ENCODE peak calls at places on chromosomes 5 and 9, in eight cellular contexts. One of them, this sample, is unnamed.

GRCh38 chr9:89078860-89079259 is 87.6 kb downstream of the S1PR3 start:
- DNase-seq in SJSA1: no peak
- DNase-seq in heart right ventricle: no peak
- DNase-seq in ovary: no peak
- DNase-seq in substantia nigra: no peak
- DNase-seq in epithelial cell of prostate: no peak
- DNase-seq in CD4-positive, alpha-beta memory T cell: no peak
- DNase-seq in HCT116: no peak
- DNase-seq in this sample: no peak

GRCh38 chr5:90055831-90056328 is 353.7 kb downstream of the CETN3 start:
- DNase-seq in CD4-positive, alpha-beta memory T cell: no peak
- DNase-seq in SJSA1: peak
- DNase-seq in HCT116: no peak
- DNase-seq in substantia nigra: no peak
- DNase-seq in ovary: no peak
- DNase-seq in epithelial cell of prostate: no peak
- DNase-seq in heart right ventricle: no peak
- DNase-seq in this sample: no peak

GRCh38 chr9:135825435-135826187 is 81.7 kb downstream of the CAMSAP1 start:
- DNase-seq in epithelial cell of prostate: no peak
- DNase-seq in ovary: no peak
- DNase-seq in substantia nigra: no peak
- DNase-seq in heart right ventricle: no peak
- DNase-seq in HCT116: no peak
- DNase-seq in CD4-positive, alpha-beta memory T cell: no peak
- DNase-seq in SJSA1: no peak
- DNase-seq in this sample: no peak

GRCh38 chr5:107887587-107887986 is 216.8 kb upstream of the EFNA5 start:
- DNase-seq in CD4-positive, alpha-beta memory T cell: no peak
- DNase-seq in SJSA1: no peak
- DNase-seq in ovary: no peak
- DNase-seq in heart right ventricle: no peak
- DNase-seq in epithelial cell of prostate: no peak
- DNase-seq in HCT116: no peak
- DNase-seq in substantia nigra: no peak
- DNase-seq in this sample: no peak

GRCh38 chr9:123365287-123365880 is 9.4 kb downstream of the CRB2 start:
- DNase-seq in substantia nigra: no peak
- DNase-seq in ovary: no peak
- DNase-seq in CD4-positive, alpha-beta memory T cell: no peak
- DNase-seq in heart right ventricle: no peak
- DNase-seq in SJSA1: no peak
- DNase-seq in HCT116: no peak
- DNase-seq in epithelial cell of prostate: no peak
- DNase-seq in this sample: no peak

GRCh38 chr5:1255081-1255561 is 29.9 kb downstream of the SLC6A18 start:
- DNase-seq in CD4-positive, alpha-beta memory T cell: peak
- DNase-seq in SJSA1: no peak
- DNase-seq in substantia nigra: no peak
- DNase-seq in HCT116: no peak
- DNase-seq in heart right ventricle: no peak
- DNase-seq in ovary: no peak
- DNase-seq in epithelial cell of prostate: no peak
- DNase-seq in this sample: no peak

GRCh38 chr9:105508530-105508929 is 49.4 kb upstream of the FKTN start:
- DNase-seq in CD4-positive, alpha-beta memory T cell: no peak
- DNase-seq in heart right ventricle: no peak
- DNase-seq in HCT116: no peak
- DNase-seq in substantia nigra: no peak
- DNase-seq in epithelial cell of prostate: no peak
- DNase-seq in ovary: no peak
- DNase-seq in SJSA1: no peak
- DNase-seq in this sample: no peak

GRCh38 chr5:14263700-14264099 is 120.6 kb downstream of the TRIO start:
- DNase-seq in HCT116: no peak
- DNase-seq in CD4-positive, alpha-beta memory T cell: no peak
- DNase-seq in epithelial cell of prostate: peak
- DNase-seq in heart right ventricle: no peak
- DNase-seq in SJSA1: no peak
- DNase-seq in ovary: no peak
- DNase-seq in substantia nigra: no peak
- DNase-seq in this sample: no peak

DNA sequence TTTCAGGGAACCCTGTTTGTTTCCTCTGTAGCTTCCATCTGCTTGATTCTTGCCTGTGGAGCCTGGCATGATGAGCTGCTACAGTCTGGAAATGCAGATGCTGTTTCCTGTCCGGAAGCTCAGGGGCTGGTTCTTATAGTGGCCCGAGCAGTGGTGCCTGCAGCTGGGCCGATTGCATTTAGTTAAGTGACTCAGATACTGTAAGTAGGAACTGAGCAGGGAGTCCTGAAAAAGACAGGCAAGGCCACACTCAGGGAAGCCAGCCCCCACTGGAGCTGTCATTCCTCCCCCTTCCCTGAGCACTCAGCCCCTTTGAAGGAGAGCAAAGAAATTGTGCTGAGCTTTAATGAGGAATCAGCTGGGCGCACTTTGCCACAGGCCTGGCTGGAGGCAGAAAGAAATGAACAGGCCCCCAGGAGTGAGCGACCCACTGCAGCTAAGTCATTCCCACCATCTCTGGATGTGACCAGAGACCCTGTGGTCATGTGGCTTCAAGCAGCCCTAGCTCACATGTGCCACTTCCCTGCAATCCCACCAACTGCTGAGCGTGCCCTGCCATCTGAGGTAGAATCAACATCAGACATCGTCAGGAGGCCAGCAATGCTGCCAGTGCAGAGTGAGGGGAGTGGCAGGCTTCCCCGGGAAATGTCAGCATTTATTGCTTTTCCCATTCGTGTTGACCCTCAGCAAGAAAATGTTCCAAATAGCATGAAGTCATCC is 206.0 kb upstream of the WWC1 start:
- DNase-seq in heart right ventricle: no peak
- DNase-seq in substantia nigra: no peak
- DNase-seq in ovary: no peak
- DNase-seq in epithelial cell of prostate: no peak
- DNase-seq in HCT116: no peak
- DNase-seq in CD4-positive, alpha-beta memory T cell: no peak
- DNase-seq in SJSA1: peak
- DNase-seq in this sample: no peak
- H3K27ac ChIP-seq in heart right ventricle: no peak
- H3K27ac ChIP-seq in substantia nigra: no peak
- H3K27ac ChIP-seq in ovary: no peak
- H3K27ac ChIP-seq in epithelial cell of prostate: peak
- H3K27ac ChIP-seq in HCT116: no peak
- H3K27ac ChIP-seq in CD4-positive, alpha-beta memory T cell: no peak
- H3K27ac ChIP-seq in SJSA1: peak
- H3K27ac ChIP-seq in this sample: no peak

GRCh38 chr9:127522727-127523126 is 71.4 kb downstream of the LRSAM1 start:
- DNase-seq in CD4-positive, alpha-beta memory T cell: no peak
- DNase-seq in heart right ventricle: no peak
- DNase-seq in epithelial cell of prostate: no peak
- DNase-seq in substantia nigra: no peak
- DNase-seq in SJSA1: no peak
- DNase-seq in HCT116: no peak
- DNase-seq in ovary: no peak
- DNase-seq in this sample: peak
- H3K27ac ChIP-seq in CD4-positive, alpha-beta memory T cell: no peak
- H3K27ac ChIP-seq in heart right ventricle: peak
- H3K27ac ChIP-seq in epithelial cell of prostate: peak
- H3K27ac ChIP-seq in substantia nigra: no peak
- H3K27ac ChIP-seq in SJSA1: peak
- H3K27ac ChIP-seq in HCT116: no peak
- H3K27ac ChIP-seq in ovary: no peak
- H3K27ac ChIP-seq in this sample: peak

DNA sequence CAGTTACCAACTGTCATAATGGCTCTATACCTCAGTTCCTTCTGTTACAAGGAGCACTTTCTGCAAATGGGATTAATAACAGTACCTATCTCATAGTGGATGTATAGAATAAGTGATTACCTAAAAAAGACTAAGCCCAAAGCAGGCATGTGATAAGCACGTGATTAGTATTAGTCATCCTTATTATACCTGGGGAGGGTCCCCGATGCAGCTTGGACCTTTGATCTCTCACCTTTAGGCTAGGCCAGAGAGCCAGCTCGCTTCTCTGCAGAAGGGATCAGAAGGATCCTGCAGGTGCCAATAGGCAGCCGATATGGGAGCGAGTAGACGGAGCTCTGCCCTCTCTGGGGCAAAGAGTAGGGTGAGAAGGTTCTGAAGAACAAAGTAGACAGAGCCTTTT is 4.0 kb downstream of the JADE2 start:
- DNase-seq in substantia nigra: no peak
- DNase-seq in CD4-positive, alpha-beta memory T cell: no peak
- DNase-seq in ovary: no peak
- DNase-seq in HCT116: no peak
- DNase-seq in SJSA1: no peak
- DNase-seq in epithelial cell of prostate: no peak
- DNase-seq in heart right ventricle: no peak
- DNase-seq in this sample: no peak
- H3K27ac ChIP-seq in substantia nigra: no peak
- H3K27ac ChIP-seq in CD4-positive, alpha-beta memory T cell: peak
- H3K27ac ChIP-seq in ovary: no peak
- H3K27ac ChIP-seq in HCT116: no peak
- H3K27ac ChIP-seq in SJSA1: no peak
- H3K27ac ChIP-seq in epithelial cell of prostate: no peak
- H3K27ac ChIP-seq in heart right ventricle: peak
- H3K27ac ChIP-seq in this sample: no peak

DNA sequence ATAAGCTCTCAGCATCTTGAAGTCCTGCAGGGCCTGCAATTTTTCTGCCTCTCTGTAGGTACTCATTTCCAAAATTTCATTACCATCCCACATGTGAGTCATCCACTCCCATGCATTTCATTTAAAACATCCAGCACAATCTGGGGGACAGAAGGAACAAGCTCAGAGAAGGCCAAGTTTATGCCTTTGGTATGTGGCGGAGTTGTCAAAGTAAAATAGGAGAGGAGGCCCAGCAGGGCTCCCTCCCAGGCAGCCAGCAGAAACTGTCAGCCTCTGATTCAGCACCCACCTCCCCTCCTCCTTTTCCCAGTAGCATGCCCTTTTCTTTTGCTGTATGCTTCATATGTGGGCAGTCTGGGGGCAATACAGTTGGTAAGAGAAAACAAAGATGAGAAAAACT is 126.4 kb upstream of the ZNF366 start:
- DNase-seq in CD4-positive, alpha-beta memory T cell: no peak
- DNase-seq in ovary: no peak
- DNase-seq in heart right ventricle: no peak
- DNase-seq in epithelial cell of prostate: no peak
- DNase-seq in substantia nigra: no peak
- DNase-seq in SJSA1: peak
- DNase-seq in HCT116: no peak
- DNase-seq in this sample: no peak
- H3K27ac ChIP-seq in CD4-positive, alpha-beta memory T cell: no peak
- H3K27ac ChIP-seq in ovary: no peak
- H3K27ac ChIP-seq in heart right ventricle: no peak
- H3K27ac ChIP-seq in epithelial cell of prostate: no peak
- H3K27ac ChIP-seq in substantia nigra: no peak
- H3K27ac ChIP-seq in SJSA1: peak
- H3K27ac ChIP-seq in HCT116: no peak
- H3K27ac ChIP-seq in this sample: no peak

GRCh38 chr5:175617447-175617846 is 40.4 kb upstream of the HRH2 start:
- DNase-seq in heart right ventricle: no peak
- DNase-seq in CD4-positive, alpha-beta memory T cell: no peak
- DNase-seq in ovary: no peak
- DNase-seq in substantia nigra: no peak
- DNase-seq in HCT116: no peak
- DNase-seq in epithelial cell of prostate: no peak
- DNase-seq in SJSA1: no peak
- DNase-seq in this sample: no peak

GRCh38 chr5:175623086-175623485 is 34.8 kb upstream of the HRH2 start:
- DNase-seq in epithelial cell of prostate: no peak
- DNase-seq in HCT116: no peak
- DNase-seq in SJSA1: no peak
- DNase-seq in CD4-positive, alpha-beta memory T cell: no peak
- DNase-seq in heart right ventricle: no peak
- DNase-seq in substantia nigra: no peak
- DNase-seq in ovary: no peak
- DNase-seq in this sample: no peak

GRCh38 chr5:175621971-175622370 is 35.9 kb upstream of the HRH2 start:
- DNase-seq in ovary: no peak
- DNase-seq in HCT116: no peak
- DNase-seq in SJSA1: no peak
- DNase-seq in epithelial cell of prostate: no peak
- DNase-seq in heart right ventricle: no peak
- DNase-seq in CD4-positive, alpha-beta memory T cell: no peak
- DNase-seq in substantia nigra: no peak
- DNase-seq in this sample: no peak

GRCh38 chr5:175624362-175624761 is 33.5 kb upstream of the HRH2 start:
- DNase-seq in HCT116: no peak
- DNase-seq in epithelial cell of prostate: no peak
- DNase-seq in heart right ventricle: no peak
- DNase-seq in SJSA1: no peak
- DNase-seq in CD4-positive, alpha-beta memory T cell: no peak
- DNase-seq in ovary: no peak
- DNase-seq in substantia nigra: no peak
- DNase-seq in this sample: no peak

GRCh38 chr5:175620527-175620926 is 37.3 kb upstream of the HRH2 start:
- DNase-seq in substantia nigra: no peak
- DNase-seq in ovary: no peak
- DNase-seq in epithelial cell of prostate: no peak
- DNase-seq in heart right ventricle: no peak
- DNase-seq in HCT116: no peak
- DNase-seq in CD4-positive, alpha-beta memory T cell: no peak
- DNase-seq in SJSA1: no peak
- DNase-seq in this sample: no peak
- H3K27ac ChIP-seq in substantia nigra: no peak
- H3K27ac ChIP-seq in ovary: no peak
- H3K27ac ChIP-seq in epithelial cell of prostate: no peak
- H3K27ac ChIP-seq in heart right ventricle: no peak
- H3K27ac ChIP-seq in HCT116: no peak
- H3K27ac ChIP-seq in CD4-positive, alpha-beta memory T cell: no peak
- H3K27ac ChIP-seq in SJSA1: no peak
- H3K27ac ChIP-seq in this sample: no peak